ENCODE peak calls at places on chromosomes 6 and 20, in six cellular contexts. W is NCI-H1105 treated with DMSO at 0.1 percent for 48 hours, G is ecto neural progenitor cell, Q is retina, E is H9, U is fibroblast of gingiva. A is an unnamed sample.

GRCh38 chr20:18012901-18013300 is 44.1 kb downstream of the MGME1 start:
- DNase-seq in W (no peak), G (no peak), Q (no peak), E (no peak), U (no peak), A (no peak)

GRCh38 chr6:111598211-111598610 is 7.5 kb downstream of the TRAF3IP2 start:
- DNase-seq in W (no peak), G (no peak), Q (no peak), E (no peak), U (no peak), A (no peak)

GRCh38 chr6:15628499-15629131 is 34.2 kb downstream of the DTNBP1 start:
- DNase-seq in W (no peak), G (no peak), Q (no peak), E (no peak), U (peak; percentile 70), A (no peak)

GRCh38 chr20:6381887-6382286 is 259.1 kb upstream of the FERMT1 start:
- DNase-seq in W (no peak), G (no peak), Q (no peak), E (no peak), U (no peak), A (no peak)

GRCh38 chr20:37494301-37494700 is 26.7 kb upstream of the NNAT start:
- DNase-seq in W (no peak), G (no peak), Q (no peak), E (no peak), U (no peak), A (no peak)

GRCh38 chr6:63236398-63236817 is 25.1 kb downstream of the FKBP1C start:
- DNase-seq in W (no peak), G (no peak), Q (no peak), E (peak; percentile 38), U (no peak), A (no peak)

GRCh38 chr6:30152910-30153309 is 8.1 kb downstream of the TRIM10 start:
- DNase-seq in W (no peak), G (no peak), Q (no peak), E (no peak), U (no peak), A (no peak)

GRCh38 chr6:27872634-27873028 is 39.6 kb downstream of the OR2B2 start:
- DNase-seq in W (no peak), G (no peak), Q (no peak), E (no peak), U (no peak), A (peak; percentile 51)

GRCh38 chr6:11322252-11322885 is 89.9 kb upstream of the NEDD9 start:
- DNase-seq in W (no peak), G (no peak), Q (no peak), E (no peak), U (no peak), A (no peak)

GRCh38 chr6:149830731-149831379 is 33.3 kb downstream of the LRP11 start:
- DNase-seq in W (no peak), G (no peak), Q (no peak), E (no peak), U (peak; percentile 85), A (no peak)

GRCh38 chr20:56628873-56629463 is at the start of gene TFAP2C:
- DNase-seq in W (peak; percentile 56), G (peak; percentile 86), Q (peak; percentile 80), E (peak; percentile 84), U (peak; percentile 82), A (peak; percentile 73)

GRCh38 chr6:163291622-163292021 is 122.9 kb upstream of the QKI start:
- DNase-seq in W (no peak), G (no peak), Q (no peak), E (no peak), U (no peak), A (no peak)

GRCh38 chr6:18362058-18362561 is 25.0 kb upstream of the RNF144B start:
- DNase-seq in W (no peak), G (no peak), Q (no peak), E (no peak), U (peak; percentile 95), A (no peak)

GRCh38 chr6:45587229-45588060 is 209.7 kb upstream of the SUPT3H start:
- DNase-seq in W (no peak), G (no peak), Q (no peak), E (no peak), U (no peak), A (no peak)

GRCh38 chr6:131124341-131125071 is 10.8 kb upstream of the AKAP7 start:
- DNase-seq in W (no peak), G (no peak), Q (no peak), E (no peak), U (no peak), A (no peak)

GRCh38 chr6:7999201-7999600 is 65.0 kb downstream of the BLOC1S5 start:
- DNase-seq in W (no peak), G (no peak), Q (no peak), E (no peak), U (no peak), A (no peak)

GRCh38 chr20:36432096-36432495 is 109.2 kb upstream of the MYL9 start:
- DNase-seq in W (no peak), G (no peak), Q (no peak), E (no peak), U (no peak), A (no peak)

GRCh38 chr6:148831531-148831930 is 84.7 kb downstream of the UST start:
- DNase-seq in W (no peak), G (no peak), Q (no peak), E (no peak), U (peak; percentile 38), A (no peak)

GRCh38 chr6:35804996-35805736 is at the start of gene LHFPL5:
- DNase-seq in W (peak; percentile 77), G (peak; percentile 87), Q (peak; percentile 85), E (peak; percentile 83), U (no peak), A (peak; percentile 74)

GRCh38 chr20:24651973-24652340 is 182.5 kb downstream of the SYNDIG1 start:
- DNase-seq in W (no peak), G (no peak), Q (no peak), E (no peak), U (no peak), A (no peak)

GRCh38 chr20:1672728-1673127 is 15.1 kb upstream of the SIRPG start:
- DNase-seq in W (no peak), G (no peak), Q (no peak), E (no peak), U (no peak), A (no peak)

GRCh38 chr6:169961772-169962561 is 210.5 kb downstream of the ERMARD start:
- DNase-seq in W (no peak), G (peak; percentile 77), Q (peak; percentile 85), E (peak; percentile 73), U (no peak), A (no peak)

GRCh38 chr6:147507162-147508072 is 1.1 kb upstream of the SAMD5 start:
- DNase-seq in W (peak; percentile 23), G (peak; percentile 63), Q (peak; percentile 70), E (peak; percentile 43), U (peak; percentile 12), A (peak; percentile 10)

GRCh38 chr20:17287503-17287902 is 60.7 kb downstream of the PCSK2 start:
- DNase-seq in W (no peak), G (no peak), Q (no peak), E (no peak), U (no peak), A (no peak)

GRCh38 chr20:50276119-50277063 is 85.8 kb downstream of the CEBPB start:
- DNase-seq in W (no peak), G (no peak), Q (no peak), E (no peak), U (no peak), A (no peak)

GRCh38 chr20:324177-325042 is 942 bp upstream of the SOX12 start:
- DNase-seq in W (peak; percentile 81), G (peak; percentile 93), Q (peak; percentile 98), E (peak; percentile 97), U (peak; percentile 80), A (peak; percentile 71)

GRCh38 chr20:1336699-1337387 is 7.9 kb upstream of the SDCBP2 start:
- DNase-seq in W (peak; percentile 30), G (no peak), Q (no peak), E (peak; percentile 31), U (no peak), A (no peak)

GRCh38 chr6:169454204-169454871 is 200.7 kb upstream of the THBS2 start:
- DNase-seq in W (no peak), G (no peak), Q (no peak), E (no peak), U (peak; percentile 96), A (no peak)

GRCh38 chr6:1445650-1446645 is 56.6 kb downstream of the FOXF2 start:
- DNase-seq in W (no peak), G (no peak), Q (no peak), E (no peak), U (no peak), A (peak; percentile 4)

GRCh38 chr6:95232477-95232876 is 344.9 kb upstream of the MANEA start:
- DNase-seq in W (no peak), G (no peak), Q (no peak), E (no peak), U (no peak), A (no peak)

GRCh38 chr6:11251553-11252358 is 19.3 kb upstream of the NEDD9 start:
- DNase-seq in W (peak; percentile 65), G (no peak), Q (peak; percentile 72), E (no peak), U (peak; percentile 70), A (peak; percentile 14)

GRCh38 chr20:15851576-15852075 is 721.6 kb downstream of the KIF16B start:
- DNase-seq in W (no peak), G (no peak), Q (no peak), E (no peak), U (no peak), A (no peak)

GRCh38 chr20:32021091-32021490 is 10.9 kb downstream of the CCM2L start:
- DNase-seq in W (no peak), G (no peak), Q (no peak), E (no peak), U (no peak), A (no peak)

GRCh38 chr6:34189806-34190503 is 44.1 kb upstream of the GRM4 start:
- DNase-seq in W (no peak), G (no peak), Q (no peak), E (no peak), U (no peak), A (no peak)

GRCh38 chr20:35660122-35660937 is 4.4 kb downstream of the CPNE1 start:
- DNase-seq in W (no peak), G (peak; percentile 40), Q (no peak), E (no peak), U (no peak), A (no peak)

GRCh38 chr6:148358196-148358785 is 15.7 kb downstream of the SASH1 start:
- DNase-seq in W (no peak), G (no peak), Q (no peak), E (no peak), U (peak; percentile 88), A (no peak)

GRCh38 chr6:24154121-24154520 is 28.1 kb downstream of the NRSN1 start:
- DNase-seq in W (no peak), G (no peak), Q (no peak), E (no peak), U (no peak), A (no peak)